ENCODE peak calls at places on chromosomes 1 and 21, in four cellular contexts. One of them, this sample, is unnamed.

GRCh38 chr1:3419415-3420204 is 34.9 kb upstream of the ARHGEF16 start:
- DNase-seq in CD8-positive, alpha-beta T cell: no peak
- DNase-seq in left ventricle myocardium inferior: no peak
- DNase-seq in body of pancreas: no peak
- DNase-seq in this sample: no peak

GRCh38 chr1:94798054-94798453 is 22.1 kb upstream of the SLC44A3 start:
- DNase-seq in CD8-positive, alpha-beta T cell: no peak
- DNase-seq in left ventricle myocardium inferior: no peak
- DNase-seq in body of pancreas: no peak
- DNase-seq in this sample: no peak

GRCh38 chr1:3030663-3031381 is 9.6 kb downstream of the ACTRT2 start:
- DNase-seq in CD8-positive, alpha-beta T cell: no peak
- DNase-seq in left ventricle myocardium inferior: no peak
- DNase-seq in body of pancreas: no peak
- DNase-seq in this sample: peak; percentile 24

GRCh38 chr21:32260130-32260529 is 18.7 kb downstream of the MIS18A start:
- DNase-seq in CD8-positive, alpha-beta T cell: no peak
- DNase-seq in left ventricle myocardium inferior: no peak
- DNase-seq in body of pancreas: no peak
- DNase-seq in this sample: no peak

GRCh38 chr1:30715216-30715615 is 8.2 kb downstream of the MATN1 start:
- DNase-seq in CD8-positive, alpha-beta T cell: no peak
- DNase-seq in left ventricle myocardium inferior: no peak
- DNase-seq in body of pancreas: no peak
- DNase-seq in this sample: peak; percentile 59

GRCh38 chr1:89487972-89488371 is 36.7 kb upstream of the LRRC8B start:
- DNase-seq in CD8-positive, alpha-beta T cell: no peak
- DNase-seq in left ventricle myocardium inferior: no peak
- DNase-seq in body of pancreas: no peak
- DNase-seq in this sample: no peak

GRCh38 chr1:94384485-94385353 is 33.5 kb upstream of the ABCD3 start:
- DNase-seq in CD8-positive, alpha-beta T cell: peak; percentile 50
- DNase-seq in left ventricle myocardium inferior: no peak
- DNase-seq in body of pancreas: peak; percentile 34
- DNase-seq in this sample: no peak

GRCh38 chr1:205443585-205444299 is 12.1 kb downstream of the BLACAT1 start:
- DNase-seq in CD8-positive, alpha-beta T cell: no peak
- DNase-seq in left ventricle myocardium inferior: no peak
- DNase-seq in body of pancreas: no peak
- DNase-seq in this sample: peak; percentile 50

GRCh38 chr1:228294717-228295116 is 86.9 kb downstream of the OBSCN start:
- DNase-seq in CD8-positive, alpha-beta T cell: no peak
- DNase-seq in left ventricle myocardium inferior: peak; percentile 3
- DNase-seq in body of pancreas: peak; percentile 5
- DNase-seq in this sample: no peak

GRCh38 chr1:35300376-35300775 is 31.9 kb downstream of the ZMYM4 start:
- DNase-seq in CD8-positive, alpha-beta T cell: no peak
- DNase-seq in left ventricle myocardium inferior: no peak
- DNase-seq in body of pancreas: no peak
- DNase-seq in this sample: no peak

GRCh38 chr1:68332041-68332440 is 99.7 kb upstream of the WLS start:
- DNase-seq in CD8-positive, alpha-beta T cell: no peak
- DNase-seq in left ventricle myocardium inferior: no peak
- DNase-seq in body of pancreas: no peak
- DNase-seq in this sample: no peak

GRCh38 chr1:216576246-216576645 is 147.0 kb downstream of the ESRRG start:
- DNase-seq in CD8-positive, alpha-beta T cell: no peak
- DNase-seq in left ventricle myocardium inferior: no peak
- DNase-seq in body of pancreas: no peak
- DNase-seq in this sample: no peak

GRCh38 chr1:198467907-198468306 is 72.6 kb downstream of the ATP6V1G3 start:
- DNase-seq in CD8-positive, alpha-beta T cell: no peak
- DNase-seq in left ventricle myocardium inferior: no peak
- DNase-seq in body of pancreas: no peak
- DNase-seq in this sample: no peak

GRCh38 chr1:16015960-16016901 is 1.6 kb downstream of the HSPB7 start:
- DNase-seq in CD8-positive, alpha-beta T cell: no peak
- DNase-seq in left ventricle myocardium inferior: peak; percentile 54
- DNase-seq in body of pancreas: no peak
- DNase-seq in this sample: peak; percentile 76

GRCh38 chr1:16017461-16018303 is at the start of gene HSPB7:
- DNase-seq in CD8-positive, alpha-beta T cell: no peak
- DNase-seq in left ventricle myocardium inferior: peak; percentile 90
- DNase-seq in body of pancreas: peak; percentile 63
- DNase-seq in this sample: peak; percentile 94

GRCh38 chr1:16018308-16018707 is 465 bp upstream of the HSPB7 start:
- DNase-seq in CD8-positive, alpha-beta T cell: no peak
- DNase-seq in left ventricle myocardium inferior: peak; percentile 31
- DNase-seq in body of pancreas: no peak
- DNase-seq in this sample: peak; percentile 30

GRCh38 chr1:16015491-16015890 is 2.4 kb downstream of the HSPB7 start:
- DNase-seq in CD8-positive, alpha-beta T cell: no peak
- DNase-seq in left ventricle myocardium inferior: peak; percentile 24
- DNase-seq in body of pancreas: no peak
- DNase-seq in this sample: no peak

GRCh38 chr1:16017076-16017460 is 775 bp downstream of the HSPB7 start:
- DNase-seq in CD8-positive, alpha-beta T cell: no peak
- DNase-seq in left ventricle myocardium inferior: no peak
- DNase-seq in body of pancreas: no peak
- DNase-seq in this sample: peak; percentile 68
- H3K4me3 ChIP-seq in CD8-positive, alpha-beta T cell: no peak overlapping the region
- H3K4me3 ChIP-seq in left ventricle myocardium inferior: peak overlapping the region; percentile 74
- H3K4me3 ChIP-seq in body of pancreas: no peak overlapping the region
- H3K4me3 ChIP-seq in this sample: no peak overlapping the region

DNA sequence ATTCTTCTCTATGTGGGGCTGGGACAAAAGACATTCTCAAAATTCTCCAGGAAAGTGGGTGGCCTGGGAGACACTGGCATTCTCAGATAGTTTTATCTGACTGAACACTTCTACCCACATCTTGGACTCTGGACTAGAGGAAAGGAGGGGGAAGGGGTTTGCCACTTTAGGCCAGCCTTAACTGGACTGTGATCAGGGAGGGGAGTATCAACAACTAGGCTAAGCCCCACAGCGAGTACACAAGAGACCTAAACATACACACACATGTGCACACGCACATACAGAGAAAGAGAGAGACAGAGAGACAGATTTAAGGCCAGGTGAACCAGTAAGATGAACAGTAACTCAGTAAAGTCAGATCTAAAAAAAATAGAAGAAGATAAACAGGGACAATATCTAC is 1.3 kb upstream of the SEMA6C start:
- DNase-seq in CD8-positive, alpha-beta T cell: no peak
- DNase-seq in left ventricle myocardium inferior: no peak
- DNase-seq in body of pancreas: no peak
- DNase-seq in this sample: no peak
- H3K4me3 ChIP-seq in CD8-positive, alpha-beta T cell: peak overlapping the region; percentile 81
- H3K4me3 ChIP-seq in left ventricle myocardium inferior: peak overlapping the region; percentile 90
- H3K4me3 ChIP-seq in body of pancreas: no peak overlapping the region
- H3K4me3 ChIP-seq in this sample: no peak overlapping the region

GRCh38 chr1:1137256-1138045 is 21.6 kb upstream of the C1orf159 start:
- DNase-seq in CD8-positive, alpha-beta T cell: peak; percentile 78
- DNase-seq in left ventricle myocardium inferior: no peak
- DNase-seq in body of pancreas: no peak
- DNase-seq in this sample: peak; percentile 79
- H3K4me3 ChIP-seq in CD8-positive, alpha-beta T cell: no peak overlapping the region
- H3K4me3 ChIP-seq in left ventricle myocardium inferior: no peak overlapping the region
- H3K4me3 ChIP-seq in body of pancreas: no peak overlapping the region
- H3K4me3 ChIP-seq in this sample: no peak overlapping the region

GRCh38 chr1:114694540-114695310 is 621 bp downstream of the AMPD1 start:
- DNase-seq in CD8-positive, alpha-beta T cell: no peak
- DNase-seq in left ventricle myocardium inferior: no peak
- DNase-seq in body of pancreas: no peak
- DNase-seq in this sample: no peak
- H3K4me3 ChIP-seq in CD8-positive, alpha-beta T cell: no peak overlapping the region
- H3K4me3 ChIP-seq in left ventricle myocardium inferior: no peak overlapping the region
- H3K4me3 ChIP-seq in body of pancreas: no peak overlapping the region
- H3K4me3 ChIP-seq in this sample: no peak overlapping the region

GRCh38 chr1:182549346-182549745 is 39.7 kb downstream of the RNASEL start:
- DNase-seq in CD8-positive, alpha-beta T cell: no peak
- DNase-seq in left ventricle myocardium inferior: no peak
- DNase-seq in body of pancreas: no peak
- DNase-seq in this sample: no peak

GRCh38 chr1:182555493-182555892 is 33.6 kb downstream of the RNASEL start:
- DNase-seq in CD8-positive, alpha-beta T cell: no peak
- DNase-seq in left ventricle myocardium inferior: no peak
- DNase-seq in body of pancreas: no peak
- DNase-seq in this sample: no peak

GRCh38 chr1:182552527-182552926 is 36.5 kb downstream of the RNASEL start:
- DNase-seq in CD8-positive, alpha-beta T cell: no peak
- DNase-seq in left ventricle myocardium inferior: no peak
- DNase-seq in body of pancreas: no peak
- DNase-seq in this sample: no peak

DNA sequence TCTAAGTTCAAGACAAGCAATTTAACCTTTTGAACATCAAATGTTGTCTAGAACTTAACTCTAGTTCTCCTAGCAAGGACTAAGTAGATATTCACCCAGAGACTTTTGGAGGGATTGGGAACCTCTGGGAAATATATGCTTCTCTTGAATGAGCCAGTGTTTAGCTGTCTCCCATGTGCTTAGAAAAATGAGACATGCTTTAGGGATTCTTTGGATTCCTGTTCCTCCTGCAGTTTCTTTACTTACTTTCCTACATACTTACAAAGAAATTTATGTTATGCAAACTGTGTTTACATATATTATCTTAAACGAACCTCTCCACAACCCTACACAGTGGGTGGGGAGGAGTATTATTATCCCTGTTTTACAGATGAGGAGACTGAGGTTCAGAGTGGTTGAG is 39.2 kb downstream of the RNASEL start:
- DNase-seq in CD8-positive, alpha-beta T cell: no peak
- DNase-seq in left ventricle myocardium inferior: no peak
- DNase-seq in body of pancreas: no peak
- DNase-seq in this sample: no peak
- H3K4me3 ChIP-seq in CD8-positive, alpha-beta T cell: no peak overlapping the region
- H3K4me3 ChIP-seq in left ventricle myocardium inferior: no peak overlapping the region
- H3K4me3 ChIP-seq in body of pancreas: no peak overlapping the region
- H3K4me3 ChIP-seq in this sample: no peak overlapping the region

GRCh38 chr1:23376890-23377811 is 7.5 kb upstream of the ZNF436 start:
- DNase-seq in CD8-positive, alpha-beta T cell: no peak
- DNase-seq in left ventricle myocardium inferior: peak; percentile 54
- DNase-seq in body of pancreas: peak; percentile 31
- DNase-seq in this sample: no peak
- H3K4me3 ChIP-seq in CD8-positive, alpha-beta T cell: no peak overlapping the region
- H3K4me3 ChIP-seq in left ventricle myocardium inferior: no peak overlapping the region
- H3K4me3 ChIP-seq in body of pancreas: no peak overlapping the region
- H3K4me3 ChIP-seq in this sample: no peak overlapping the region

GRCh38 chr1:153944822-153945117 is 1.7 kb downstream of the DENND4B start:
- DNase-seq in CD8-positive, alpha-beta T cell: no peak
- DNase-seq in left ventricle myocardium inferior: no peak
- DNase-seq in body of pancreas: no peak
- DNase-seq in this sample: no peak
- H3K4me3 ChIP-seq in CD8-positive, alpha-beta T cell: peak overlapping the region; percentile 71
- H3K4me3 ChIP-seq in left ventricle myocardium inferior: peak overlapping the region; percentile 91
- H3K4me3 ChIP-seq in body of pancreas: no peak overlapping the region
- H3K4me3 ChIP-seq in this sample: no peak overlapping the region

GRCh38 chr21:44511219-44511937 is 28.6 kb downstream of the KRTAP10-1 start:
- DNase-seq in CD8-positive, alpha-beta T cell: no peak
- DNase-seq in left ventricle myocardium inferior: no peak
- DNase-seq in body of pancreas: no peak
- DNase-seq in this sample: peak; percentile 40

GRCh38 chr21:44509539-44509938 is 30.5 kb downstream of the KRTAP10-1 start:
- DNase-seq in CD8-positive, alpha-beta T cell: no peak
- DNase-seq in left ventricle myocardium inferior: peak; percentile 82
- DNase-seq in body of pancreas: peak; percentile 96
- DNase-seq in this sample: peak; percentile 59

GRCh38 chr21:44510109-44510507 is 29.9 kb downstream of the KRTAP10-1 start:
- DNase-seq in CD8-positive, alpha-beta T cell: no peak
- DNase-seq in left ventricle myocardium inferior: no peak
- DNase-seq in body of pancreas: no peak
- DNase-seq in this sample: no peak

GRCh38 chr21:44511938-44512275 is 28.1 kb downstream of the KRTAP10-1 start:
- DNase-seq in CD8-positive, alpha-beta T cell: no peak
- DNase-seq in left ventricle myocardium inferior: no peak
- DNase-seq in body of pancreas: no peak
- DNase-seq in this sample: peak; percentile 58

DNA sequence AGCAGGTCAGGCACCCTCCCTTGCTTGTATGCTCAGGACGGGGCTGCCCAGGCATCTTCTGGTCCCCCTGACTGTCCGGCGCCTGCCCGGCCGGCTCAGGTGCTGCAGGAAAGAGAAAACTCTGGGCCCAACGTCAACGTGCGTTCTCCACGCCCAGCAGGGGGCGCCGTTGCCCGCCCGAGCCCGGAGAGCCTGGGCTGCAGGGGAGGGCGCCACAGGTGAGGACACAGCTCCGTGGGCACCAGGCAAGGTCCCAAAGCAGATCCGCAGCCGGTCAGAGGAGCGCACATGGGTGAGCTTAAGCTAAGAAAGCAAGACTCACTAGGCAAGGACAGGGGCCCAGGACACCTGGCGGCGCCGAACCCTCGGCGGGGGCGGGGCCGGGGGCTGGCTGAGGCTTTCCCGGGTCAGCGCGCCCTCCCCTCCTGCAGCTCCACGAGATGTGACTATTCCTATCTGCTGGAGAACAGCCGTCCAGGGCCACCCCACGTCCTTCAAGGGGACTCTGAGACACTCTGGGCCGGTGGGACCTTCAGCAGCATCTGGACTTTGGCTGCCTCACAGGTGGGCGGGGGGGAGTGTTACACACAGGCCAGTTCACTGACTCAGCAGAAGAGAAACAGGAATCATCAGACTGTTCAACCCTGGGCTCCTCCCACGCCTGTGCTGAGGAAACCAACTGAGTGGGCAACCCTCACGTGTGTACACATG is 29.3 kb downstream of the KRTAP10-1 start:
- DNase-seq in CD8-positive, alpha-beta T cell: peak; percentile 94
- DNase-seq in left ventricle myocardium inferior: peak; percentile 44
- DNase-seq in body of pancreas: peak; percentile 66
- DNase-seq in this sample: peak; percentile 97
- H3K4me3 ChIP-seq in CD8-positive, alpha-beta T cell: peak overlapping the region; percentile 45
- H3K4me3 ChIP-seq in left ventricle myocardium inferior: no peak overlapping the region
- H3K4me3 ChIP-seq in body of pancreas: no peak overlapping the region
- H3K4me3 ChIP-seq in this sample: peak overlapping the region; percentile 16

GRCh38 chr1:230641346-230641745 is 935 bp upstream of the COG2 start:
- DNase-seq in CD8-positive, alpha-beta T cell: no peak
- DNase-seq in left ventricle myocardium inferior: no peak
- DNase-seq in body of pancreas: no peak
- DNase-seq in this sample: no peak
- H3K4me3 ChIP-seq in CD8-positive, alpha-beta T cell: no peak overlapping the region
- H3K4me3 ChIP-seq in left ventricle myocardium inferior: no peak overlapping the region
- H3K4me3 ChIP-seq in body of pancreas: no peak overlapping the region
- H3K4me3 ChIP-seq in this sample: peak overlapping the region; percentile 89

GRCh38 chr1:242877229-242877628 is 352.7 kb upstream of the PLD5 start:
- DNase-seq in CD8-positive, alpha-beta T cell: no peak
- DNase-seq in left ventricle myocardium inferior: peak; percentile 36
- DNase-seq in body of pancreas: no peak
- DNase-seq in this sample: no peak
- H3K4me3 ChIP-seq in CD8-positive, alpha-beta T cell: no peak overlapping the region
- H3K4me3 ChIP-seq in left ventricle myocardium inferior: no peak overlapping the region
- H3K4me3 ChIP-seq in body of pancreas: no peak overlapping the region
- H3K4me3 ChIP-seq in this sample: no peak overlapping the region